ENCODE peak calls at places on chromosome 4, in seven cellular contexts. N is CD4-positive, alpha-beta T cell; G is cardiac muscle cell; E is HFF-Myc; Q is prostate gland; Z is suprapubic skin; L is GM12865. Y is an unnamed sample.

GRCh38 chr4:38967260-38968095 is 64.7 kb downstream of the TMEM156 start:
- DNase-seq in Z (no peak), Q (no peak), G (no peak), E (peak), N (no peak), L (no peak), Y (peak)

GRCh38 chr4:38600575-38600974 is 63.4 kb upstream of the KLF3 start:
- DNase-seq in L (peak), N (no peak), G (no peak), Q (no peak), E (no peak), Z (no peak), Y (no peak)

GRCh38 chr4:6257243-6258025 is 12.2 kb upstream of the WFS1 start:
- DNase-seq in Q (no peak), E (no peak), G (no peak), N (no peak), Z (no peak), L (peak), Y (no peak)

GRCh38 chr4:153655928-153656327 is 28.2 kb upstream of the TLR2 start:
- DNase-seq in G (no peak), Q (peak), N (no peak), E (no peak), L (no peak), Z (no peak), Y (no peak)

GRCh38 chr4:154164931-154165839 is 326.4 kb downstream of the DCHS2 start:
- DNase-seq in G (no peak), L (peak), Q (no peak), N (no peak), Z (no peak), E (peak), Y (peak)

GRCh38 chr4:123619895-123620294 is 223.3 kb downstream of the SPRY1 start:
- DNase-seq in Z (no peak), E (no peak), Q (no peak), N (no peak), L (no peak), G (no peak), Y (no peak)

GRCh38 chr4:115113382-115114106 is at the start of gene NDST4:
- DNase-seq in G (peak), Z (no peak), E (no peak), Q (peak), L (no peak), N (no peak), Y (no peak)

GRCh38 chr4:8066336-8066931 is 92.2 kb downstream of the ABLIM2 start:
- DNase-seq in G (no peak), E (no peak), L (no peak), Q (no peak), Z (no peak), N (no peak), Y (no peak)

GRCh38 chr4:43253511-43253910 is 361.0 kb downstream of the GRXCR1 start:
- DNase-seq in G (no peak), Z (no peak), L (no peak), N (no peak), E (no peak), Q (no peak), Y (no peak)

DNA sequence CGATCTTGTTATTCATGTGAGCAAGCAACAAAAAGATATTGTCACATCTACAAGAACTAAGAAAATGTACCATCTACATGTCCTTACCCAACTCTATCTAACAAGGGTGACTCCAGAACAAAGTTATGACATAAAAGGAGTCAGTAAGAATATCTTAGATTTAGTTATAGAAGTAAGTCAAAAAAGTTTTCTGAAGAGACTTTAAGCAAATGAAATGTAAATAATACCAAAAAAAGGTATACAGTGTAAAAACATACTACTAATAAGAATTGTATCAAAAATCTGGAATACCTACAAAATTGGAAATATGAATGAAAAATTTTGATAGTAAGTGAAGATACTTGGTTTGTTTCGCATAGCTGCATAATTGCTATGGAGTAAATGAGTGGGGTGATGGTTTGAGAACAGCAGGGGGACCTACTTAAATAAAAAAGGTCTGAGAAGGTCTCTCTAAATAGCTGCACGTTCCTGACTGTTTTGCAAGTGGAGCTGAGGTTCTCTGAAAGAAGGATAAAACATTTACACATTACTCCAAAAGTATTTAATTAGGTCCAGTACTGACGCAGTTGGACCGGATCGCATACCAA is 51.0 kb upstream of the ENPP6 start:
- DNase-seq in E (no peak), Q (no peak), Z (no peak), L (peak), G (no peak), N (no peak), Y (no peak)
- TF ChIP-seq CTCF in E (no peak), Q (no peak), Z (no peak), L (no peak), G (no peak), N (no peak), Y (peak)

DNA sequence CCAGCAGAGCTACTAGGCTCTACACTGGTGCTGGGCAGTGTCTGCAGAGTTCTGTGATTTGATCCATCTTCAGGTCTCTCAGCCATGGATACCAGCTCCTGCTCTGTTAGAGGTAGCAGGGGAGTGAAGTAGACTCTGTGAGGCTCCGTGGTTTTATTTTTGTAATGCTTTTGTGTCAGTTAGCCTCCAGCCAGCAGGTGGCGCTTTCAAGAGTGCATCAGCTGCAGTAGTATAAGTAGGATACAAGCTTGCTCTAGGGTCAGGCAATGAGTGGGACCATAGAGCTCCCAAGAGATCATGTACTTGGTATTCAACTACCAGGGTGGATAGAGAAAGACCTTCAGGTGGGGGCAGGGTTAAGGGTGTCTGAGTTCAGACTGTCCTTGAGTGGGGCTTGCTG is 362.5 kb upstream of the TRAM1L1 start:
- DNase-seq in N (no peak), G (no peak), L (peak), E (no peak), Z (no peak), Q (no peak), Y (no peak)
- TF ChIP-seq CTCF in N (no peak), G (no peak), L (peak), E (peak), Z (no peak), Q (no peak), Y (peak)

GRCh38 chr4:67871867-67872266 is 11.9 kb downstream of the TMPRSS11D start:
- DNase-seq in Q (no peak), Z (no peak), N (no peak), G (peak), L (peak), E (peak), Y (peak)
- TF ChIP-seq CTCF in Q (no peak), Z (peak), N (no peak), G (peak), L (peak), E (peak), Y (peak)

DNA sequence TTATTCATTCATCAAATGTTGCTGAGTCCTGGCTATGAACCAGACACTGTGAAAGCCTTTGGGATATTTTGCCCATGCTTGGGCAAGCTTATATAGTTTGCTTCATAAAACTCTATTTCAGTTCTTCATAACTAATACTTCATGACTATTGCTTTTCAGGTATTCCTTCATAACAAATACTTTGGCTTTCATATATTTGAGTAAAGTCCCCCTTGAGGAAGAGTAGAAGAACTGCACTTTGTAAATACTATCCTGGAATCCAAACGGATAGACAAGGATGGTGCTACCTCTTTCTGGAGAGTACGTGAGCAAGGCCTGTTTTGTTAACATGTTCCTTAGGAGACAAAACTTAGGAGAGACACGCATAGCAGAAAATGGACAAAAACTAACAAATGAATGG is 1.7 kb upstream of the AFP start:
- DNase-seq in N (no peak), L (no peak), G (peak), Q (no peak), E (no peak), Z (no peak), Y (peak)
- TF ChIP-seq CTCF in N (peak), L (peak), G (peak), Q (no peak), E (peak), Z (peak), Y (peak)

GRCh38 chr4:3434891-3435683 is 6.7 kb upstream of the HGFAC start:
- DNase-seq in Q (no peak), L (no peak), N (no peak), E (no peak), Z (no peak), G (no peak), Y (no peak)
- TF ChIP-seq CTCF in Q (no peak), L (no peak), N (no peak), E (peak), Z (no peak), G (peak), Y (peak)

GRCh38 chr4:116926631-116927295 is 158.6 kb downstream of the TRAM1L1 start:
- DNase-seq in Z (no peak), N (no peak), L (no peak), E (no peak), G (no peak), Q (no peak), Y (no peak)
- TF ChIP-seq CTCF in Z (no peak), N (no peak), L (no peak), E (no peak), G (no peak), Q (no peak), Y (no peak)